ENCODE peak calls at places on chromosomes 4 and X, in nine cellular contexts. One of them, this sample, is unnamed.

GRCh38 chr4:22473268-22473667 is 42.6 kb downstream of the ADGRA3 start:
- DNase-seq in upper lobe of left lung: no peak
- DNase-seq in PC-9: peak
- DNase-seq in left lung: no peak
- DNase-seq in retinal pigment epithelial cell: no peak
- DNase-seq in tibial artery: no peak
- DNase-seq in A549: no peak
- DNase-seq in brain microvascular endothelial cell: peak
- DNase-seq in B cell: no peak
- DNase-seq in this sample: no peak

GRCh38 chr4:150337709-150338108 is 244.2 kb upstream of the MAB21L2 start:
- DNase-seq in left lung: no peak
- DNase-seq in tibial artery: no peak
- DNase-seq in upper lobe of left lung: no peak
- DNase-seq in A549: no peak
- DNase-seq in retinal pigment epithelial cell: peak
- DNase-seq in brain microvascular endothelial cell: no peak
- DNase-seq in B cell: no peak
- DNase-seq in PC-9: no peak
- DNase-seq in this sample: no peak

GRCh38 chr4:16126714-16127113 is 42.9 kb upstream of the PROM1 start:
- DNase-seq in B cell: no peak
- DNase-seq in PC-9: no peak
- DNase-seq in A549: no peak
- DNase-seq in left lung: no peak
- DNase-seq in retinal pigment epithelial cell: no peak
- DNase-seq in brain microvascular endothelial cell: no peak
- DNase-seq in upper lobe of left lung: no peak
- DNase-seq in tibial artery: no peak
- DNase-seq in this sample: no peak

GRCh38 chr4:10106421-10107039 is 10.1 kb downstream of the WDR1 start:
- DNase-seq in retinal pigment epithelial cell: no peak
- DNase-seq in PC-9: peak
- DNase-seq in left lung: peak
- DNase-seq in upper lobe of left lung: no peak
- DNase-seq in tibial artery: peak
- DNase-seq in B cell: no peak
- DNase-seq in A549: peak
- DNase-seq in brain microvascular endothelial cell: peak
- DNase-seq in this sample: no peak

GRCh38 chrX:64204252-64204651 is 1.3 kb downstream of the AMER1 start:
- DNase-seq in left lung: no peak
- DNase-seq in upper lobe of left lung: peak
- DNase-seq in A549: no peak
- DNase-seq in PC-9: no peak
- DNase-seq in brain microvascular endothelial cell: no peak
- DNase-seq in B cell: peak
- DNase-seq in retinal pigment epithelial cell: no peak
- DNase-seq in tibial artery: peak
- DNase-seq in this sample: no peak

GRCh38 chr4:153038493-153039311 is 102.6 kb downstream of the FHDC1 start:
- DNase-seq in B cell: no peak
- DNase-seq in A549: no peak
- DNase-seq in left lung: no peak
- DNase-seq in tibial artery: no peak
- DNase-seq in retinal pigment epithelial cell: no peak
- DNase-seq in PC-9: no peak
- DNase-seq in brain microvascular endothelial cell: no peak
- DNase-seq in upper lobe of left lung: peak
- DNase-seq in this sample: no peak

GRCh38 chr4:7206856-7207567 is 14.7 kb downstream of the SORCS2 start:
- DNase-seq in tibial artery: peak
- DNase-seq in PC-9: peak
- DNase-seq in left lung: peak
- DNase-seq in B cell: no peak
- DNase-seq in brain microvascular endothelial cell: peak
- DNase-seq in retinal pigment epithelial cell: peak
- DNase-seq in A549: peak
- DNase-seq in upper lobe of left lung: peak
- DNase-seq in this sample: no peak

GRCh38 chr4:1255151-1255550 is 6.2 kb upstream of the CTBP1 start:
- DNase-seq in upper lobe of left lung: no peak
- DNase-seq in left lung: no peak
- DNase-seq in PC-9: no peak
- DNase-seq in A549: no peak
- DNase-seq in retinal pigment epithelial cell: no peak
- DNase-seq in tibial artery: no peak
- DNase-seq in B cell: no peak
- DNase-seq in brain microvascular endothelial cell: no peak
- DNase-seq in this sample: no peak

GRCh38 chrX:389021-389441 is 2.3 kb upstream of the PPP2R3B start:
- DNase-seq in left lung: no peak
- DNase-seq in B cell: no peak
- DNase-seq in A549: no peak
- DNase-seq in tibial artery: no peak
- DNase-seq in brain microvascular endothelial cell: no peak
- DNase-seq in retinal pigment epithelial cell: no peak
- DNase-seq in PC-9: no peak
- DNase-seq in upper lobe of left lung: no peak
- DNase-seq in this sample: no peak

GRCh38 chrX:120205816-120206753 is 44.5 kb upstream of the ZBTB33 start:
- DNase-seq in B cell: no peak
- DNase-seq in left lung: no peak
- DNase-seq in PC-9: peak
- DNase-seq in upper lobe of left lung: no peak
- DNase-seq in tibial artery: no peak
- DNase-seq in retinal pigment epithelial cell: no peak
- DNase-seq in brain microvascular endothelial cell: no peak
- DNase-seq in A549: no peak
- DNase-seq in this sample: no peak

GRCh38 chr4:10456270-10457254 is 664 bp downstream of the ZNF518B start:
- DNase-seq in brain microvascular endothelial cell: peak
- DNase-seq in A549: peak
- DNase-seq in retinal pigment epithelial cell: no peak
- DNase-seq in tibial artery: peak
- DNase-seq in PC-9: no peak
- DNase-seq in left lung: peak
- DNase-seq in upper lobe of left lung: no peak
- DNase-seq in B cell: peak
- DNase-seq in this sample: no peak

DNA sequence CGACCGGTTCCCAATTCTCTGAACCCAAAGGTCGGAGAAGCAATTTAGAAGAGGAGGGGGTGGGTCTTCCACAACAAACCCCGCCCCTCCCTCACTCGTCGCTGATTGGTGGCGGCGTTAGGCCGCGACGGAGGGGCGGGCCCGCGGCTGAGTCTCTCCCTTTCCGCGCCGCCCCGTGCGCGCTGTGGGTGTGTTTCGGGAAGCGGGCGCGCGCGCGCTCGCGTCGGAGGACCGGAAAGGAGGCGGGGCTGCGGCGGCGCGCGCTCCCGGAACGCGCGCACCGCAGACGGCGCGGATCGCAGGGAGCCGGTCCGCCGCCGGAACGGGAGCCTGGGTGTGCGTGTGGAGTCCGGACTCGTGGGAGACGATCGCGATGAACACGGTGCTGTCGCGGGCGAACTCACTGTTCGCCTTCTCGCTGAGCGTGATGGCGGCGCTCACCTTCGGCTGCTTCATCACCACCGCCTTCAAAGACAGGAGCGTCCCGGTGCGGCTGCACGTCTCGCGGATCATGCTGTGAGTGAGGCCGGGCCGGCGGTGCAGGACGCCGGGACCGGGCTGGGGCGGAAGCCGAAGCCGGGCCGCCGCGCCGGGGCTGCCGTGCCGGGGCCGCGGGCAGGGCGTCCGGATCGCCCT is at the start of gene SPCS3:
- DNase-seq in PC-9: peak
- DNase-seq in A549: peak
- DNase-seq in upper lobe of left lung: peak
- DNase-seq in brain microvascular endothelial cell: peak
- DNase-seq in retinal pigment epithelial cell: peak
- DNase-seq in tibial artery: peak
- DNase-seq in B cell: peak
- DNase-seq in left lung: peak
- DNase-seq in this sample: peak
- TF ChIP-seq CTCF in PC-9: no peak
- TF ChIP-seq CTCF in A549: no peak
- TF ChIP-seq CTCF in upper lobe of left lung: no peak
- TF ChIP-seq CTCF in brain microvascular endothelial cell: no peak
- TF ChIP-seq CTCF in retinal pigment epithelial cell: no peak
- TF ChIP-seq CTCF in tibial artery: no peak
- TF ChIP-seq CTCF in B cell: no peak
- TF ChIP-seq CTCF in left lung: no peak
- TF ChIP-seq CTCF in this sample: no peak

GRCh38 chr4:137949746-137950145 is 292.4 kb downstream of the SLC7A11 start:
- DNase-seq in brain microvascular endothelial cell: no peak
- DNase-seq in retinal pigment epithelial cell: no peak
- DNase-seq in PC-9: no peak
- DNase-seq in left lung: no peak
- DNase-seq in tibial artery: no peak
- DNase-seq in A549: no peak
- DNase-seq in B cell: no peak
- DNase-seq in upper lobe of left lung: no peak
- DNase-seq in this sample: no peak

GRCh38 chr4:137952116-137952515 is 290.0 kb downstream of the SLC7A11 start:
- DNase-seq in A549: no peak
- DNase-seq in B cell: no peak
- DNase-seq in upper lobe of left lung: no peak
- DNase-seq in left lung: peak
- DNase-seq in retinal pigment epithelial cell: no peak
- DNase-seq in tibial artery: no peak
- DNase-seq in PC-9: no peak
- DNase-seq in brain microvascular endothelial cell: no peak
- DNase-seq in this sample: no peak

GRCh38 chr4:137955615-137956014 is 286.5 kb downstream of the SLC7A11 start:
- DNase-seq in tibial artery: no peak
- DNase-seq in upper lobe of left lung: no peak
- DNase-seq in brain microvascular endothelial cell: no peak
- DNase-seq in left lung: no peak
- DNase-seq in PC-9: no peak
- DNase-seq in retinal pigment epithelial cell: no peak
- DNase-seq in A549: no peak
- DNase-seq in B cell: no peak
- DNase-seq in this sample: no peak

GRCh38 chr4:137946423-137946822 is 295.7 kb downstream of the SLC7A11 start:
- DNase-seq in retinal pigment epithelial cell: no peak
- DNase-seq in A549: no peak
- DNase-seq in upper lobe of left lung: no peak
- DNase-seq in B cell: no peak
- DNase-seq in left lung: no peak
- DNase-seq in PC-9: no peak
- DNase-seq in brain microvascular endothelial cell: no peak
- DNase-seq in tibial artery: no peak
- DNase-seq in this sample: no peak

GRCh38 chr4:137950286-137950685 is 291.9 kb downstream of the SLC7A11 start:
- DNase-seq in tibial artery: no peak
- DNase-seq in A549: no peak
- DNase-seq in left lung: no peak
- DNase-seq in upper lobe of left lung: no peak
- DNase-seq in brain microvascular endothelial cell: no peak
- DNase-seq in retinal pigment epithelial cell: no peak
- DNase-seq in B cell: no peak
- DNase-seq in PC-9: no peak
- DNase-seq in this sample: no peak
- TF ChIP-seq CTCF in tibial artery: no peak
- TF ChIP-seq CTCF in A549: no peak
- TF ChIP-seq CTCF in left lung: no peak
- TF ChIP-seq CTCF in upper lobe of left lung: no peak
- TF ChIP-seq CTCF in brain microvascular endothelial cell: no peak
- TF ChIP-seq CTCF in retinal pigment epithelial cell: no peak
- TF ChIP-seq CTCF in B cell: no peak
- TF ChIP-seq CTCF in PC-9: no peak
- TF ChIP-seq CTCF in this sample: no peak

GRCh38 chrX:65451663-65452062 is 82.9 kb downstream of the LAS1L start:
- DNase-seq in PC-9: no peak
- DNase-seq in B cell: peak
- DNase-seq in brain microvascular endothelial cell: peak
- DNase-seq in upper lobe of left lung: no peak
- DNase-seq in left lung: no peak
- DNase-seq in retinal pigment epithelial cell: no peak
- DNase-seq in tibial artery: no peak
- DNase-seq in A549: no peak
- DNase-seq in this sample: no peak
- TF ChIP-seq CTCF in PC-9: peak
- TF ChIP-seq CTCF in B cell: peak
- TF ChIP-seq CTCF in brain microvascular endothelial cell: peak
- TF ChIP-seq CTCF in upper lobe of left lung: peak
- TF ChIP-seq CTCF in left lung: peak
- TF ChIP-seq CTCF in retinal pigment epithelial cell: peak
- TF ChIP-seq CTCF in tibial artery: no peak
- TF ChIP-seq CTCF in A549: peak
- TF ChIP-seq CTCF in this sample: peak

GRCh38 chr4:53713296-53713695 is 122.0 kb upstream of the LNX1 start:
- DNase-seq in tibial artery: no peak
- DNase-seq in A549: no peak
- DNase-seq in upper lobe of left lung: no peak
- DNase-seq in PC-9: no peak
- DNase-seq in B cell: no peak
- DNase-seq in left lung: no peak
- DNase-seq in retinal pigment epithelial cell: no peak
- DNase-seq in brain microvascular endothelial cell: peak
- DNase-seq in this sample: no peak

GRCh38 chr4:53712326-53712725 is 121.0 kb upstream of the LNX1 start:
- DNase-seq in retinal pigment epithelial cell: no peak
- DNase-seq in tibial artery: no peak
- DNase-seq in PC-9: no peak
- DNase-seq in left lung: no peak
- DNase-seq in brain microvascular endothelial cell: no peak
- DNase-seq in upper lobe of left lung: no peak
- DNase-seq in A549: no peak
- DNase-seq in B cell: no peak
- DNase-seq in this sample: no peak

GRCh38 chr4:53711916-53712315 is 120.6 kb upstream of the LNX1 start:
- DNase-seq in A549: no peak
- DNase-seq in retinal pigment epithelial cell: no peak
- DNase-seq in upper lobe of left lung: no peak
- DNase-seq in PC-9: no peak
- DNase-seq in left lung: no peak
- DNase-seq in tibial artery: no peak
- DNase-seq in B cell: no peak
- DNase-seq in brain microvascular endothelial cell: no peak
- DNase-seq in this sample: no peak

GRCh38 chr4:53706422-53707032 is 115.2 kb upstream of the LNX1 start:
- DNase-seq in B cell: peak
- DNase-seq in PC-9: no peak
- DNase-seq in brain microvascular endothelial cell: peak
- DNase-seq in retinal pigment epithelial cell: no peak
- DNase-seq in tibial artery: no peak
- DNase-seq in A549: peak
- DNase-seq in upper lobe of left lung: no peak
- DNase-seq in left lung: no peak
- DNase-seq in this sample: no peak

DNA sequence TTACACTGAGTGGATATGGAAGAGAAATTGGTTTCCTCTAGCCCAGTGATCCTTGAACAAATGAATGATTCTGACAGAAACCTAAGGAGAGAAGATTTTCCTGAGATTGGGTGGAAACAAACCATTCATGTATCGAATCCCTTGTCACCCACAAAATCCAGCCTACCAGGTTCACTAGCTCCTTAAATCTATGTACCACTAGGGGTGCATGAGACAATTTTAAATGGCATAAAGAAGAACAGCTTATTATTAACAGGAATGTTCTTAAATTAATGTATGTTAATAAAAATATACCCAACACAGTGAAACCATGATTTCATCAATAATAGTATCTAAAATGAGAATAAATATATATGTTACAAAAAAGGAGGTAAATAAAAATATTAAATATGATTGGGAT is 118.4 kb upstream of the LNX1 start:
- DNase-seq in brain microvascular endothelial cell: no peak
- DNase-seq in A549: no peak
- DNase-seq in retinal pigment epithelial cell: no peak
- DNase-seq in left lung: no peak
- DNase-seq in PC-9: no peak
- DNase-seq in upper lobe of left lung: no peak
- DNase-seq in B cell: no peak
- DNase-seq in tibial artery: no peak
- DNase-seq in this sample: no peak
- TF ChIP-seq CTCF in brain microvascular endothelial cell: peak
- TF ChIP-seq CTCF in A549: no peak
- TF ChIP-seq CTCF in retinal pigment epithelial cell: peak
- TF ChIP-seq CTCF in left lung: no peak
- TF ChIP-seq CTCF in PC-9: no peak
- TF ChIP-seq CTCF in upper lobe of left lung: no peak
- TF ChIP-seq CTCF in B cell: no peak
- TF ChIP-seq CTCF in tibial artery: no peak
- TF ChIP-seq CTCF in this sample: no peak